ENCODE peak calls at places on chromosomes 16 and 17, in ten cellular contexts. G, Z, F, H, V, K, W, P, E and N are unnamed samples.

GRCh38 chr17:40615295-40615988 is 32.2 kb downstream of the SMARCE1 start:
- DNase-seq in G (no peak), Z (peak; percentile 76), F (peak; percentile 79), H (peak; percentile 91), V (no peak), K (no peak), W (peak; percentile 18), P (peak; percentile 59), E (peak; percentile 74), N (peak; percentile 80)

GRCh38 chr17:65560628-65561371 is 648 bp downstream of the AXIN2 start:
- DNase-seq in G (peak; percentile 93), Z (peak; percentile 78), F (peak; percentile 88), H (peak; percentile 96), V (peak; percentile 75), K (peak; percentile 88), W (peak; percentile 90), P (peak; percentile 88), E (peak; percentile 88), N (peak; percentile 94)

GRCh38 chr17:76151896-76152454 is 10.9 kb upstream of the FOXJ1 start:
- DNase-seq in G (peak; percentile 29), Z (no peak), F (no peak), H (no peak), V (no peak), K (peak; percentile 20), W (no peak), P (no peak), E (no peak), N (no peak)

GRCh38 chr17:80294653-80295052 is 34.0 kb downstream of the RNF213 start:
- DNase-seq in G (no peak), Z (no peak), F (no peak), H (no peak), V (no peak), K (no peak), W (no peak), P (no peak), E (no peak), N (no peak)

GRCh38 chr17:41907633-41908539 is 10.9 kb downstream of the ACLY start:
- DNase-seq in G (no peak), Z (no peak), F (no peak), H (no peak), V (no peak), K (peak; percentile 75), W (no peak), P (peak; percentile 18), E (no peak), N (peak; percentile 22)

GRCh38 chr16:67986949-67987348 is 6.7 kb upstream of the DPEP3 start:
- DNase-seq in G (no peak), Z (no peak), F (no peak), H (no peak), V (no peak), K (no peak), W (no peak), P (no peak), E (no peak), N (peak; percentile 8)

GRCh38 chr17:59149051-59149450 is 5.9 kb downstream of the SKA2 start:
- DNase-seq in G (no peak), Z (no peak), F (no peak), H (no peak), V (no peak), K (no peak), W (no peak), P (no peak), E (peak; percentile 73), N (no peak)

GRCh38 chr17:78224226-78225087 is 7.0 kb upstream of the TMEM235 start:
- DNase-seq in G (no peak), Z (no peak), F (no peak), H (no peak), V (no peak), K (no peak), W (no peak), P (no peak), E (no peak), N (no peak)

GRCh38 chr17:67137026-67137370 is 92.6 kb downstream of the CACNG1 start:
- DNase-seq in G (no peak), Z (no peak), F (no peak), H (no peak), V (no peak), K (no peak), W (no peak), P (no peak), E (peak; percentile 29), N (no peak)

GRCh38 chr17:65359016-65359415 is 202.4 kb downstream of the AXIN2 start:
- DNase-seq in G (no peak), Z (no peak), F (no peak), H (no peak), V (no peak), K (no peak), W (no peak), P (no peak), E (peak; percentile 95), N (no peak)

GRCh38 chr16:89921699-89922476 is 1.3 kb upstream of the TUBB3 start:
- DNase-seq in G (peak; percentile 80), Z (no peak), F (no peak), H (no peak), V (no peak), K (peak; percentile 66), W (peak; percentile 36), P (peak; percentile 59), E (peak; percentile 87), N (peak; percentile 84)

GRCh38 chr16:78523212-78523995 is 423.9 kb downstream of the WWOX start:
- DNase-seq in G (no peak), Z (no peak), F (no peak), H (no peak), V (no peak), K (no peak), W (no peak), P (no peak), E (no peak), N (no peak)

GRCh38 chr17:39094607-39095308 is 56.7 kb downstream of the PLXDC1 start:
- DNase-seq in G (no peak), Z (peak; percentile 33), F (no peak), H (no peak), V (no peak), K (no peak), W (no peak), P (peak; percentile 22), E (no peak), N (no peak)

GRCh38 chr16:75477680-75478473 is 13.4 kb upstream of the TMEM170A start:
- DNase-seq in G (no peak), Z (no peak), F (no peak), H (no peak), V (no peak), K (no peak), W (no peak), P (no peak), E (peak; percentile 58), N (no peak)

GRCh38 chr16:11586375-11586855 is 304 bp downstream of the LITAF start:
- DNase-seq in G (no peak), Z (peak; percentile 48), F (peak; percentile 19), H (no peak), V (no peak), K (no peak), W (no peak), P (no peak), E (no peak), N (no peak)
- H3K27me3 ChIP-seq in G (no peaks in the 10 kb centered on the region), Z (no peaks in the 10 kb centered on the region), F (no peaks in the 10 kb centered on the region), H (no peaks in the 10 kb centered on the region), V (no peaks in the 10 kb centered on the region), K (no peaks in the 10 kb centered on the region), W (no peaks in the 10 kb centered on the region), P (no peaks in the 10 kb centered on the region), E (peaks cover 17% of the 10 kb centered on the region), N (peaks cover 4% of the 10 kb centered on the region)

GRCh38 chr16:31474173-31474714 is 2.3 kb downstream of the TGFB1I1 start:
- DNase-seq in G (no peak), Z (no peak), F (no peak), H (no peak), V (no peak), K (no peak), W (no peak), P (no peak), E (no peak), N (no peak)

GRCh38 chr16:31471875-31472558 is at the start of gene TGFB1I1:
- DNase-seq in G (no peak), Z (no peak), F (no peak), H (no peak), V (peak; percentile 44), K (peak; percentile 61), W (no peak), P (peak; percentile 68), E (peak; percentile 8), N (peak; percentile 90)

GRCh38 chr16:31471241-31471874 is 594 bp upstream of the TGFB1I1 start:
- DNase-seq in G (no peak), Z (no peak), F (no peak), H (no peak), V (no peak), K (no peak), W (no peak), P (no peak), E (no peak), N (no peak)

GRCh38 chr16:31473300-31474052 is 1.5 kb downstream of the TGFB1I1 start:
- DNase-seq in G (no peak), Z (no peak), F (no peak), H (no peak), V (no peak), K (no peak), W (no peak), P (no peak), E (no peak), N (no peak)

DNA sequence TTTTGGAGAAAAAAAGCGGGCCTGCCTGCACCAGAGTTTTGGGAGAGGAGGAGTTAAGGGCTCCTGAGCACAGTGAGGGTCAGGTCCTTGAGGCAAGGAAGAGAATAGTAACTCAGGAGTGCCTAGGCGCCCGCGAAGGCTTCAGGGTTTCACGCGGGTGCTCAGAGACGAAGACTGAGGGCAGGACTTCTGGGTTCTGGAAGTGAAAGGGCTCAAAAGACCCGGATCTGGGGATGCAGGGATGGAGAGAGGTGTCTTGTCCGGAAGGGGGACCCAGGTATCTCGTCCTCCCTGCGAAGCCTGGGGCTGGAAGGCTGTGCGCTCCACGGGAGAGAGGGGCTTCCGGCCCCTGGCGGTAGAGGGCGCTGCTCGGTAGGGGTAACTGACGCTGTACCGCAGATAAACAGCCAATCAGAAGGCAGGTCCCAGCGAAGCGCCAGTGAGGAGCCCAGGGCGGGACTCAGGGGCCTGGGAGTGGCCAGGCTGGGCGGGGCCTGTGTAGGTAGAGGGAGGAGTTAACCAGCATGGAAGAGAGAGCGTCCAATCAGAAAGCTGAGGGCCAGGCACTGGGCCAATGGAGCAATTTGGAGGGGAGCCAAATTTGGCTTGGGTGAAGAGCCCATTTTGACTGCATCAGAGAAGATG is 729 bp downstream of the TGFB1I1 start:
- DNase-seq in G (peak; percentile 94), Z (no peak), F (no peak), H (peak; percentile 98), V (peak; percentile 83), K (peak; percentile 86), W (no peak), P (peak; percentile 93), E (peak; percentile 69), N (peak; percentile 97)
- H3K4me3 ChIP-seq in G (peak overlapping the region; percentile 62), Z (no peak overlapping the region), F (no peak overlapping the region), H (peak overlapping the region; percentile 94), V (peak overlapping the region; percentile 52), K (peak overlapping the region; percentile 37), W (peak overlapping the region; percentile 61), P (peak overlapping the region; percentile 80), E (peak overlapping the region; percentile 73), N (peak overlapping the region; percentile 68)

GRCh38 chr16:15616475-15616874 is 26.5 kb downstream of the MARF1 start:
- DNase-seq in G (no peak), Z (no peak), F (no peak), H (no peak), V (no peak), K (no peak), W (no peak), P (no peak), E (no peak), N (no peak)
- H3K36me3 ChIP-seq in G (peaks cover 97% of the 10 kb centered on the region), Z (peaks cover 25% of the 10 kb centered on the region), F (peaks cover 4% of the 10 kb centered on the region), H (peaks cover 99% of the 10 kb centered on the region), V (peaks cover 99% of the 10 kb centered on the region), K (no peaks in the 10 kb centered on the region), W (peaks cover 90% of the 10 kb centered on the region), P (no peaks in the 10 kb centered on the region), E (no peaks in the 10 kb centered on the region), N (peaks cover 28% of the 10 kb centered on the region)

GRCh38 chr17:7856081-7856791 is 1.1 kb downstream of the NAA38 start:
- DNase-seq in G (peak; percentile 72), Z (no peak), F (peak; percentile 45), H (no peak), V (peak; percentile 14), K (peak; percentile 71), W (peak; percentile 56), P (peak; percentile 80), E (peak; percentile 59), N (peak; percentile 58)
- H3K27me3 ChIP-seq in G (no peaks in the 10 kb centered on the region), Z (no peaks in the 10 kb centered on the region), F (no peaks in the 10 kb centered on the region), H (no peaks in the 10 kb centered on the region), V (no peaks in the 10 kb centered on the region), K (no peaks in the 10 kb centered on the region), W (no peaks in the 10 kb centered on the region), P (no peaks in the 10 kb centered on the region), E (no peaks in the 10 kb centered on the region), N (peaks cover 49% of the 10 kb centered on the region)